ENCODE peak calls at places on chromosomes 1 and 21, in five cellular contexts. F is osteoblast, I is tibial artery, Q is brain microvascular endothelial cell, D is upper lobe of right lung. A is an unnamed sample.

GRCh38 chr1:149906561-149906960 is 7.2 kb downstream of the BOLA1 start:
- DNase-seq in F (no peak), I (no peak), Q (no peak), D (no peak), A (no peak)

GRCh38 chr1:20404466-20404865 is 81.5 kb downstream of the CAMK2N1 start:
- DNase-seq in F (no peak), I (no peak), Q (no peak), D (no peak), A (no peak)

GRCh38 chr1:183470961-183471747 is 1.1 kb upstream of the SMG7 start:
- DNase-seq in F (peak), I (peak), Q (peak), D (peak), A (no peak)

GRCh38 chr1:156128749-156129682 is 14.5 kb downstream of the LMNA start:
- DNase-seq in F (no peak), I (peak), Q (no peak), D (no peak), A (no peak)

GRCh38 chr1:236425031-236425663 is 31.1 kb downstream of the EDARADD start:
- DNase-seq in F (no peak), I (no peak), Q (no peak), D (no peak), A (peak)

GRCh38 chr21:34536311-34536710 is 24.3 kb upstream of the KCNE1 start:
- DNase-seq in F (no peak), I (no peak), Q (no peak), D (no peak), A (no peak)

GRCh38 chr1:158685068-158685467 is 1.4 kb downstream of the SPTA1 start:
- DNase-seq in F (no peak), I (no peak), Q (no peak), D (no peak), A (no peak)

GRCh38 chr1:66788231-66788939 is 12.7 kb downstream of the INSL5 start:
- DNase-seq in F (no peak), I (no peak), Q (no peak), D (no peak), A (peak)

GRCh38 chr1:16615253-16616252 is 2.2 kb upstream of the NBPF1 start:
- DNase-seq in F (peak), I (no peak), Q (no peak), D (peak), A (no peak)

DNA sequence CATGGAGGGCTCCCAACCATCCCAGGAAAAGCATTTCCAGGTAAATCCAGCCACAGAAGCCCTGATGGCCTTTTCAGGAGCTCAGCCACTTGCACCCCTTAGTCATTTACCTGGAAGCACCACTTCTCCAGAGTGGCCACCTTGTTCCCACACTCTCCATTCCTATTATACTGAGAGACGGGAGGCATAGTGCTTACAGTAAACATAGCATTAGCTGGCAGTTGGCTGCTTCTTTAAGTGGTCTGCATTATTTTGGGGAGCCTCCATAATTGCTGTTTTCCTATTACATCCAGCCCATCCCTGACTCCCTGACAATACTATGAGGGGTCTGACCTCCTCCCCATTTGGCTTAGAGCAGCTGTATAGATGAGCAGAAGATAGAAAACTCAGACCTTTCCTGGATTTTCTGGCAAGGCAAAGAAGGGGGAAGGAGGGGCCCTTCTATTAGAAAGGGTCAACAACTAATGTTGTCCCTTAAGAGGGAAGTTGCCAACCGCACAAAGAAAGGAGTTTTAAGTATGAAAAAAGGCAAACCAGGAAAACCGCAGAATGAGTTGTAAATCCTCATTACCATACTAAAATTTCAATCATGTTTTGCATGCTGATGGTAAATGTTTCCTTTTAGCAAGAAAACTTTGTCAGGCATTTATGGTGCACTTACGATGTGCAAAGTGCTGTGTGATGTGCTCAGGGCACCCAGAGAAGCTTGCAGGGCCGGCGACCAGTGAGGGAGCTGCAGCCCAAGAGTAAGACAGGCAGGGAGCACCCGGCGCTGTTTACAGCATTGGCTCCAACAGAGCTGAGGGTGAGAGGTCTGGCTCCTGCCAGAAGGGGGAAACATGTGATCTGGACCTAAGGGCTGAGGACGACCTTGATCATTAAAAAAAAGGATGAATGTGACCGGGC is 167.3 kb downstream of the ZZZ3 start:
- DNase-seq in F (peak), I (no peak), Q (peak), D (no peak), A (no peak)
- H3K4me3 ChIP-seq in F (no peak), I (no peak), Q (no peak), D (no peak), A (no peak)

GRCh38 chr1:52632732-52633290 is at the start of gene SHISAL2A:
- DNase-seq in F (no peak), I (no peak), Q (no peak), D (peak), A (no peak)
- TF ChIP-seq CTCF in F (no peak), I (no peak), Q (no peak), D (no peak), A (no peak)

DNA sequence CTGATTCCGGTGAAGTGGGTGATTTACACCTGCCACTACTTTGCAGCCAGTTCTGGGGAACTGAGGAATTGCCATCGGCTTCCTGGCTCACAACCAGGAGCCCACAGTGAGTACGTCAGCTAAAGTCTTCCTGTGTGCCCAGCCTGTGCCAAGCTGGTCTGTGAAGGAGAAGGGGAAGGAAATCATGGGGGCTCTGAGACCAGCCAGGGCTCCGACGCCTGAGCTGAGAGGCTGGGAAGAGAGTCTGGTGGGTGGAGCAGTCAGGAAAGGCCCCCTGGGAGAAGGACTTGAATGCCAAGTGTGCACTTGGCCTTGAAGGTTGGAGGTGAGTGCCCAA is 1.2 kb downstream of the LURAP1 start:
- DNase-seq in F (peak), I (peak), Q (no peak), D (no peak), A (no peak)
- H3K4me3 ChIP-seq in F (peak), I (peak), Q (peak), D (peak), A (no peak)

GRCh38 chr1:41511239-41511540 is 26.7 kb upstream of the EDN2 start:
- DNase-seq in F (no peak), I (no peak), Q (no peak), D (no peak), A (no peak)

GRCh38 chr1:41515131-41515678 is 30.7 kb upstream of the EDN2 start:
- DNase-seq in F (no peak), I (no peak), Q (no peak), D (no peak), A (no peak)

GRCh38 chr1:41512701-41513387 is 28.4 kb upstream of the EDN2 start:
- DNase-seq in F (no peak), I (no peak), Q (no peak), D (no peak), A (no peak)

GRCh38 chr1:41514381-41514780 is 29.9 kb upstream of the EDN2 start:
- DNase-seq in F (no peak), I (no peak), Q (no peak), D (no peak), A (no peak)

DNA sequence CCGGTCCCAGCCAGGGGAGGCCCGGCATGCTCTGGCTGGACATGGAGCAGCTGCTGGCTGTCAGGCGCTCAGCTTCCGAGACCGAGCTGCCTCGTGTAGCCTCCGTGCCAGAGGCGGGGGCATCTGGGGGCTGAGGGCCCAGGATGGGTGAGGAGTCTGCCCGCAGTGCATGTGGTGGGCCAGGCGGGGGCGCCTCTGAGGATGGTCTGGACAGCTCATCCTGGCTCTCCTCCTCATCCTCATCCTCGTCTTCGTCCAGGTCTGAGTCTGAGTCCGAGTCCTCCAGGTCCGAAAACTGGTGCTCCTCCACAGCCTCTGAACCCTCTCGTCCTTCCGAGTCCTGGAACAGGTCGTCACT is 28.9 kb upstream of the EDN2 start:
- DNase-seq in F (no peak), I (no peak), Q (no peak), D (no peak), A (no peak)
- TF ChIP-seq CTCF in F (peak), I (no peak), Q (peak), D (peak), A (peak)

GRCh38 chr1:115771094-115771846 is 2.8 kb upstream of the CASQ2 start:
- DNase-seq in F (no peak), I (no peak), Q (no peak), D (no peak), A (no peak)
- H3K4me3 ChIP-seq in F (peak), I (peak), Q (no peak), D (no peak), A (no peak)

GRCh38 chr1:47549532-47549931 is 111.7 kb downstream of the FOXD2 start:
- DNase-seq in F (no peak), I (no peak), Q (no peak), D (no peak), A (no peak)

GRCh38 chr1:47548188-47548587 is 110.3 kb downstream of the FOXD2 start:
- DNase-seq in F (no peak), I (no peak), Q (no peak), D (no peak), A (no peak)

GRCh38 chr1:47547753-47548152 is 109.9 kb downstream of the FOXD2 start:
- DNase-seq in F (no peak), I (no peak), Q (peak), D (no peak), A (no peak)

DNA sequence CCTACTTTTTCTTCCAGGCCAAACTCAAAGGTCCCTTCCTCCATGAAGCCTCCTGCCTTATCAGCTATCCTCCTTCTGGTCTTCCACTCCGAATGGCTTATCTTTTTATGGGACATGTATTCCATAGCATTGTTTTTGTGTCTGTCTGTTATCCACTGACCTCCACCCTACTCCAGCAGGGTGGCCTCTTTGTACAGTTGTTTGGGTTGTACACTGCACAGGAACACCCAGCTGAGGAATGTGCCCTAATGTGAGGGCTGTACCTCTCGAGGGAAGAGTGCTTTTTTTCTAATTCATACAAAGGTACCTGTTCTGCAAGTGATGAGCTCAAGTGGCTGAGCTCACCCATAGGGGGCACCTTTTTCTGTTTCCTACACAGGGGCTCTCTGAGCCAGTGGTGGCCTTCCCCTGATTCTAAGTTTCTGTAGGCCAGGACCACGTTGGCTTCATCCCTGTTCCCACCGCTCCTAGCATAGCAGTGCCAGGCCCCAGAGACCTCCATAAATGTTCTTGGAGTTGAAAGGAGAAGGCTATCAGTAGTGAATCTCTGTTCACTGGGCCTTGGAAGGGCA is 108.2 kb downstream of the FOXD2 start:
- DNase-seq in F (no peak), I (no peak), Q (no peak), D (no peak), A (no peak)
- TF ChIP-seq CTCF in F (no peak), I (no peak), Q (peak), D (no peak), A (no peak)

DNA sequence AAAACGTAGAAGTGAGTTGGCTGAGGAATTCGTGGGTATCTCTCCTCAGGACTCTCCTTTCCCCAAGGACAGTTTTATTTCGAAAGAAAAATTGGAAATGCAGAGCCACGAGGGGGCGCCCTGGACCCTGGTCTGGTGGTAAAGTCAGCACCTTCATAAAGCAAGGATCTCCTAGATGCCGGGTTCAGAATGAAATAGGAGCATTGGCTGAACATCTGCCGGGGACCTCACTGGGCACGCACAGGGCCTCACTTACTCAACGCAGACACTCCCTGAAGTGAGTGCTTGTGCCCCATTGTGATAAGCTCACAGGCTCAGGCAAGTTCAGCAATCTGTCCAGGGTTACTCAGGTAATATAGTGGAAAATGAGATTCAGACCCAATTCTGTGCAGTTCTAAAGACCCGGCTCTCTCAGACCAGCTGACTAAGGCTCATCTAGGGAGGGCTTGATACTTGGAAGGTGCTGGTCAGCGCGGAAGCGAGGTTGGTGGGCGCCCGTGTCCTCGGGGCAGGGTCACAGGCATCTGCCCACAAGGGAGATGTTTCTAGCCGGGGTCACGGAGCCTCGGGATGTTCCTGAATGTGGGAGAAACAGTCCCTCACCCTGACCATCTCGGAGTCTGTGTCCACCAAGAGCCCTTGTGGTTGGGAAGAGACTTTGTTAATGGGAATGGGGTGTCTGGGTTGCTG is 55.7 kb upstream of the ETV3 start:
- DNase-seq in F (peak), I (peak), Q (peak), D (peak), A (no peak)
- H3K4me3 ChIP-seq in F (no peak), I (no peak), Q (no peak), D (no peak), A (no peak)